ENCODE peak calls at places on chromosomes 16 and 17, in six cellular contexts. N, O, C, D, A and S are unnamed samples.

GRCh38 chr16:67893791-67894399 is 841 bp downstream of the PSKH1 start:
- DNase-seq in N (no peak), O (no peak), C (no peak), D (no peak), A (peak; percentile 60), S (no peak)

GRCh38 chr16:1706386-1707192 is 594 bp downstream of the MAPK8IP3 start:
- DNase-seq in N (no peak), O (no peak), C (peak; percentile 36), D (peak; percentile 72), A (no peak), S (no peak)

GRCh38 chr17:19728114-19728495 is 11.7 kb upstream of the SLC47A2 start:
- DNase-seq in N (no peak), O (peak; percentile 69), C (peak; percentile 63), D (no peak), A (peak; percentile 44), S (no peak)

GRCh38 chr17:83096401-83097220 is 17.2 kb downstream of the METRNL start:
- DNase-seq in N (no peak), O (no peak), C (no peak), D (no peak), A (no peak), S (no peak)

GRCh38 chr16:66927012-66927436 is 1.7 kb upstream of the RRAD start:
- DNase-seq in N (no peak), O (peak; percentile 79), C (peak; percentile 88), D (no peak), A (peak; percentile 68), S (no peak)

GRCh38 chr16:47026492-47026891 is 53.0 kb upstream of the DNAJA2 start:
- DNase-seq in N (no peak), O (no peak), C (no peak), D (no peak), A (no peak), S (no peak)

GRCh38 chr17:83131268-83132011 is 52.0 kb downstream of the METRNL start:
- DNase-seq in N (no peak), O (no peak), C (no peak), D (peak; percentile 53), A (no peak), S (no peak)

GRCh38 chr17:40065041-40065770 is 2.4 kb downstream of the THRA start:
- DNase-seq in N (no peak), O (peak; percentile 52), C (peak; percentile 58), D (no peak), A (no peak), S (no peak)

GRCh38 chr16:49876716-49877129 is 20.8 kb upstream of the ZNF423 start:
- DNase-seq in N (peak; percentile 96), O (peak; percentile 40), C (no peak), D (peak; percentile 91), A (no peak), S (no peak)

DNA sequence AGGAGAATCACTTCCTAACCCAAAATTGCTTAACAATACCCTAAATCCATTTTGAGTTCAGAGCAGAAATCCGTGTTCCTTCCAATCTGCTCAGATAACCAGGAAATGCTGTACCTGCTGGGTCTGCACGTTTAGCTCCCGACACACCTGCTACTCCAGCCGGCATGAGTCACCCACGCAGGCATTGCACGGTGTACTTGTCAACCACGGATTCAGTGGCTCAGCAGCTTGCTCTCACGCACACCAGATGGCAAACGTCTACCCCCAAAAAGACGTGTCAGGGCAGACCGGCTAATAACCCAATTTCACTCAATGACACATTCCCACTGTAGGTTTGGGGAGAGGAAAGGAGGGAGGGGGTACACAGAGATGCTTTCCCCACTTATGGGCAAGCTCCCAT is 468.1 kb downstream of the SOX9 start:
- DNase-seq in N (no peak), O (peak; percentile 71), C (peak; percentile 89), D (no peak), A (peak; percentile 67), S (no peak)
- TF ChIP-seq BHLHE40 in N (no peak), O (peak; percentile 55), C (peak; percentile 70), D (no peak), A (peak; percentile 77), S (peak; percentile 64)

GRCh38 chr17:7236808-7237207 is 2.4 kb downstream of the PHF23 start:
- DNase-seq in N (no peak), O (no peak), C (no peak), D (no peak), A (no peak), S (no peak)

GRCh38 chr17:7234100-7235012 is at the start of gene DVL2:
- DNase-seq in N (peak; percentile 91), O (peak; percentile 98), C (peak; percentile 94), D (peak; percentile 79), A (peak; percentile 88), S (peak; percentile 79)

GRCh38 chr17:7237761-7238417 is 1.4 kb downstream of the PHF23 start:
- DNase-seq in N (peak; percentile 38), O (peak; percentile 78), C (peak; percentile 46), D (peak; percentile 62), A (peak; percentile 68), S (no peak)

GRCh38 chr17:7237266-7237760 is 1.9 kb downstream of the PHF23 start:
- DNase-seq in N (no peak), O (no peak), C (no peak), D (no peak), A (no peak), S (no peak)

DNA sequence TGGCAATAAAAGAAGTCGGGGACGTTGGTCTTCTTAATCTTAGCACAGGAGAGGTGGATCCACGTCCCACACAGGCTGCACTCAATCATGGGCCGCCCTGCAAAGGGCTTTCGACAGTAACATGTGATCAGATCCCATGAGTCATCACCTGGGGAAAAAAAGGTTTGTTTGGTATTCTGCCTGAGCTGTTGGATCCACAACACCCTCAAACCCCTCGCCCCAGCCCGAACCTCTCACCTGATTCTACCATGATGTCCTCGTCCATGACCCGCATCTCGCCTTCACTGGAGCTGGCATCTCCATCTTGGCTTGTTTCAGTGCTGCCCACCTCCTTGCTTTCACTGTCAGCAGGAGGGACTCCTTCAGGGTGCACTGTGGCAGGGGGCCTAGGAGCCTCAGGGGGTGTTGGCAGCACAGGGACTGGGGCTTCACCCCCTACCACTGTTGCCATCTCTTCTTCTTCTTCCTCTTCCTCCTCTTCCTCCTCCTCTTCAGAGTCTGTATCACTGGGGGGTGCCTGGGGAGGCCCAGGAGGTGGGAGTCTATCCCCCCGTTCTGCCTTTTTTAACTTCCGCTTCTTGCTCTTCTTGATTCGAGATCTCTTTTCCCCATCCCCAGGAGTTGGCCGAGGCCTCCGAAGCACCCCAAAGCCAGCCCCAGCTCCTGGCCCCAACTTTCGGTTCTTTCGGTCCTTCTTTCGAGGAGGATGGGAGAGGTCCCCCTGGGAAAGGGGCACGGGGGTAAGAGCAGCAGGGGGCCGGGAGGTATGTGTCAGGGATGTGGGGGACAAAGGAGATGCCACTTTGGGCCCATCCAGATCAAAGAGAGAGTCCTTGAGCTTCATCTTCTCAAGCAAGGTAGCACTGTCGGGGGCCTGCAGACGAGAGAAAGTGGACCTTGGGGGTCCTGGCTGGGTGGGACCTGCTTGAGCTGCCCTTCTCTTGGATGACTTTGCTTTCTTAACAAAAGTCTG is 1.7 kb upstream of the DVL2 start:
- DNase-seq in N (no peak), O (no peak), C (peak; percentile 47), D (no peak), A (no peak), S (no peak)
- TF ChIP-seq BHLHE40 in N (no peak), O (no peak), C (no peak), D (no peak), A (no peak), S (no peak)

GRCh38 chr16:20393801-20394637 is 10.5 kb downstream of the PDILT start:
- DNase-seq in N (no peak), O (no peak), C (no peak), D (no peak), A (no peak), S (no peak)
- TF ChIP-seq BHLHE40 in N (no peak), O (no peak), C (no peak), D (no peak), A (no peak), S (no peak)

GRCh38 chr16:6106061-6106460 is 1008.5 kb upstream of the EEF2KMT start:
- DNase-seq in N (no peak), O (no peak), C (no peak), D (no peak), A (no peak), S (no peak)
- TF ChIP-seq BHLHE40 in N (no peak), O (no peak), C (no peak), D (no peak), A (no peak), S (no peak)

GRCh38 chr17:35773129-35773528 is 12.4 kb downstream of the C17orf50 start:
- DNase-seq in N (no peak), O (no peak), C (no peak), D (no peak), A (no peak), S (no peak)

GRCh38 chr17:35775583-35775982 is 14.9 kb downstream of the C17orf50 start:
- DNase-seq in N (no peak), O (no peak), C (no peak), D (no peak), A (no peak), S (no peak)

GRCh38 chr17:35775039-35775438 is 14.4 kb downstream of the C17orf50 start:
- DNase-seq in N (no peak), O (no peak), C (no peak), D (no peak), A (no peak), S (no peak)

GRCh38 chr17:35773674-35774425 is 13.2 kb downstream of the C17orf50 start:
- DNase-seq in N (no peak), O (no peak), C (no peak), D (no peak), A (no peak), S (no peak)

GRCh38 chr17:35774499-35774898 is 13.8 kb downstream of the C17orf50 start:
- DNase-seq in N (no peak), O (no peak), C (peak; percentile 21), D (no peak), A (no peak), S (no peak)
- TF ChIP-seq BHLHE40 in N (no peak), O (no peak), C (no peak), D (no peak), A (no peak), S (no peak)

GRCh38 chr17:33125552-33125950 is 133.9 kb downstream of the SPACA3 start:
- DNase-seq in N (no peak), O (peak; percentile 54), C (no peak), D (no peak), A (no peak), S (no peak)
- TF ChIP-seq BHLHE40 in N (no peak), O (no peak), C (no peak), D (no peak), A (no peak), S (no peak)

GRCh38 chr17:81481815-81482505 is 30.6 kb downstream of the ACTG1 start:
- DNase-seq in N (no peak), O (no peak), C (no peak), D (no peak), A (no peak), S (no peak)

GRCh38 chr17:81482673-81483072 is 29.9 kb downstream of the ACTG1 start:
- DNase-seq in N (no peak), O (no peak), C (no peak), D (no peak), A (no peak), S (no peak)

GRCh38 chr17:81480140-81480917 is 32.3 kb downstream of the ACTG1 start:
- DNase-seq in N (no peak), O (peak; percentile 56), C (peak; percentile 76), D (peak; percentile 54), A (no peak), S (no peak)

GRCh38 chr17:81479672-81480071 is 32.9 kb downstream of the ACTG1 start:
- DNase-seq in N (no peak), O (no peak), C (no peak), D (no peak), A (no peak), S (no peak)

GRCh38 chr17:81481011-81481799 is 31.4 kb downstream of the ACTG1 start:
- DNase-seq in N (no peak), O (peak; percentile 52), C (peak; percentile 46), D (peak; percentile 99), A (no peak), S (no peak)
- TF ChIP-seq BHLHE40 in N (no peak), O (no peak), C (peak; percentile 36), D (peak; percentile 88), A (no peak), S (no peak)

GRCh38 chr17:75566456-75567233 is 21.0 kb upstream of the MYO15B start:
- DNase-seq in N (no peak), O (no peak), C (no peak), D (no peak), A (no peak), S (no peak)
- TF ChIP-seq BHLHE40 in N (no peak), O (no peak), C (no peak), D (no peak), A (no peak), S (peak; percentile 8)